ENCODE peak calls at places on chromosomes 5 and 9, in six cellular contexts. T, M, F, S, H and W are unnamed samples.

GRCh38 chr5:10985711-10986110 is 224.7 kb upstream of the DAP start:
- DNase-seq in F (no peak), H (no peak), T (no peak), M (no peak), S (no peak), W (no peak)

GRCh38 chr5:146409081-146409671 is 38.0 kb upstream of the TCERG1 start:
- DNase-seq in H (no peak), M (no peak), T (no peak), F (no peak), S (no peak), W (no peak)

GRCh38 chr9:76107487-76107886 is 217.0 kb downstream of the PCSK5 start:
- DNase-seq in M (no peak), H (no peak), F (no peak), T (no peak), S (no peak), W (peak)

GRCh38 chr9:131546336-131547084 is 1.2 kb downstream of the PRRT1B start:
- DNase-seq in F (no peak), H (no peak), S (no peak), M (peak), T (no peak), W (no peak)

GRCh38 chr5:139769477-139769876 is 26.1 kb upstream of the PSD2 start:
- DNase-seq in S (no peak), F (no peak), M (no peak), H (no peak), T (no peak), W (no peak)

GRCh38 chr9:86946712-86947145 is 577 bp downstream of the GAS1 start:
- DNase-seq in F (peak), H (peak), T (no peak), S (peak), M (no peak), W (peak)

GRCh38 chr5:124660229-124661093 is 86.0 kb downstream of the ZNF608 start:
- DNase-seq in H (no peak), S (no peak), M (no peak), T (no peak), F (no peak), W (no peak)

GRCh38 chr9:33524431-33524947 is 438 bp downstream of the ANKRD18B start:
- DNase-seq in M (no peak), H (no peak), S (no peak), T (no peak), F (no peak), W (no peak)

GRCh38 chr5:10681605-10682428 is 79.2 kb downstream of the DAP start:
- DNase-seq in H (no peak), S (no peak), M (no peak), T (peak), F (no peak), W (no peak)

GRCh38 chr5:68320094-68320986 is 104.8 kb downstream of the PIK3R1 start:
- DNase-seq in T (no peak), F (no peak), M (no peak), H (no peak), S (no peak), W (no peak)

GRCh38 chr5:14954620-14955343 is 83.2 kb upstream of the ANKH start:
- DNase-seq in F (no peak), M (no peak), T (no peak), H (no peak), S (no peak), W (no peak)

GRCh38 chr5:88551724-88552345 is 283.2 kb upstream of the TMEM161B start:
- DNase-seq in T (no peak), F (no peak), M (no peak), H (no peak), S (no peak), W (no peak)

GRCh38 chr5:120586646-120587045 is 122.5 kb downstream of the PRR16 start:
- DNase-seq in M (no peak), H (no peak), S (no peak), T (no peak), F (no peak), W (no peak)

GRCh38 chr5:112923988-112924387 is 2.0 kb upstream of the REEP5 start:
- DNase-seq in T (no peak), S (no peak), H (no peak), M (no peak), F (no peak), W (no peak)

GRCh38 chr9:107484117-107484723 is 5.3 kb downstream of the KLF4 start:
- DNase-seq in S (no peak), F (no peak), M (peak), H (no peak), T (no peak), W (no peak)

GRCh38 chr9:121059998-121060636 is 10.0 kb upstream of the C5 start:
- DNase-seq in S (no peak), H (no peak), F (no peak), M (peak), T (no peak), W (no peak)

GRCh38 chr5:66727630-66728029 is 131.4 kb downstream of the MAST4 start:
- DNase-seq in F (no peak), M (no peak), S (no peak), H (no peak), T (no peak), W (no peak)